ENCODE peak calls at places on chromosome 2, in seven cellular contexts. One of them, this sample, is unnamed.

GRCh38 chr2:100780203-100781008 is 39.5 kb upstream of the NPAS2 start:
- DNase-seq in activated naive CD4-positive, alpha-beta T cell: no peak
- DNase-seq in nephron progenitor cell: no peak
- DNase-seq in osteocyte: no peak
- DNase-seq in NCI-H345: no peak
- DNase-seq in NAMALWA: no peak
- DNase-seq in NCI-H1092 treated with DMSO at 0.1 percent for 48 hours: no peak
- DNase-seq in this sample: no peak

GRCh38 chr2:160292225-160292624 is 92.2 kb upstream of the ITGB6 start:
- DNase-seq in activated naive CD4-positive, alpha-beta T cell: no peak
- DNase-seq in nephron progenitor cell: no peak
- DNase-seq in osteocyte: no peak
- DNase-seq in NCI-H345: no peak
- DNase-seq in NAMALWA: peak
- DNase-seq in NCI-H1092 treated with DMSO at 0.1 percent for 48 hours: no peak
- DNase-seq in this sample: no peak

GRCh38 chr2:240225660-240226475 is 85.4 kb upstream of the OTOS start:
- DNase-seq in activated naive CD4-positive, alpha-beta T cell: no peak
- DNase-seq in nephron progenitor cell: no peak
- DNase-seq in osteocyte: peak
- DNase-seq in NCI-H345: no peak
- DNase-seq in NAMALWA: no peak
- DNase-seq in NCI-H1092 treated with DMSO at 0.1 percent for 48 hours: no peak
- DNase-seq in this sample: no peak

GRCh38 chr2:217899231-217900009 is 103.4 kb downstream of the TNS1 start:
- DNase-seq in activated naive CD4-positive, alpha-beta T cell: no peak
- DNase-seq in nephron progenitor cell: peak
- DNase-seq in osteocyte: no peak
- DNase-seq in NCI-H345: peak
- DNase-seq in NAMALWA: peak
- DNase-seq in NCI-H1092 treated with DMSO at 0.1 percent for 48 hours: no peak
- DNase-seq in this sample: peak

GRCh38 chr2:239272626-239273025 is 128.2 kb downstream of the HDAC4 start:
- DNase-seq in activated naive CD4-positive, alpha-beta T cell: no peak
- DNase-seq in nephron progenitor cell: no peak
- DNase-seq in osteocyte: no peak
- DNase-seq in NCI-H345: no peak
- DNase-seq in NAMALWA: no peak
- DNase-seq in NCI-H1092 treated with DMSO at 0.1 percent for 48 hours: no peak
- DNase-seq in this sample: no peak

GRCh38 chr2:78682781-78683180 is 342.7 kb upstream of the REG3G start:
- DNase-seq in activated naive CD4-positive, alpha-beta T cell: no peak
- DNase-seq in nephron progenitor cell: no peak
- DNase-seq in osteocyte: no peak
- DNase-seq in NCI-H345: no peak
- DNase-seq in NAMALWA: no peak
- DNase-seq in NCI-H1092 treated with DMSO at 0.1 percent for 48 hours: no peak
- DNase-seq in this sample: no peak

GRCh38 chr2:102523647-102524046 is 50.6 kb downstream of the SLC9A4 start:
- DNase-seq in activated naive CD4-positive, alpha-beta T cell: no peak
- DNase-seq in nephron progenitor cell: no peak
- DNase-seq in osteocyte: no peak
- DNase-seq in NCI-H345: no peak
- DNase-seq in NAMALWA: no peak
- DNase-seq in NCI-H1092 treated with DMSO at 0.1 percent for 48 hours: no peak
- DNase-seq in this sample: no peak

GRCh38 chr2:149313512-149313972 is 16.8 kb upstream of the LYPD6 start:
- DNase-seq in activated naive CD4-positive, alpha-beta T cell: no peak
- DNase-seq in nephron progenitor cell: peak
- DNase-seq in osteocyte: no peak
- DNase-seq in NCI-H345: peak
- DNase-seq in NAMALWA: peak
- DNase-seq in NCI-H1092 treated with DMSO at 0.1 percent for 48 hours: peak
- DNase-seq in this sample: peak

GRCh38 chr2:122366427-122366826 is 611.0 kb downstream of the TSN start:
- DNase-seq in activated naive CD4-positive, alpha-beta T cell: no peak
- DNase-seq in nephron progenitor cell: no peak
- DNase-seq in osteocyte: no peak
- DNase-seq in NCI-H345: no peak
- DNase-seq in NAMALWA: no peak
- DNase-seq in NCI-H1092 treated with DMSO at 0.1 percent for 48 hours: no peak
- DNase-seq in this sample: no peak

GRCh38 chr2:45218931-45219339 is 209.7 kb upstream of the SIX2 start:
- DNase-seq in activated naive CD4-positive, alpha-beta T cell: no peak
- DNase-seq in nephron progenitor cell: no peak
- DNase-seq in osteocyte: no peak
- DNase-seq in NCI-H345: peak
- DNase-seq in NAMALWA: no peak
- DNase-seq in NCI-H1092 treated with DMSO at 0.1 percent for 48 hours: peak
- DNase-seq in this sample: peak

GRCh38 chr2:155842103-155842502 is 490.4 kb downstream of the NR4A2 start:
- DNase-seq in activated naive CD4-positive, alpha-beta T cell: no peak
- DNase-seq in nephron progenitor cell: no peak
- DNase-seq in osteocyte: no peak
- DNase-seq in NCI-H345: no peak
- DNase-seq in NAMALWA: no peak
- DNase-seq in NCI-H1092 treated with DMSO at 0.1 percent for 48 hours: no peak
- DNase-seq in this sample: no peak